ENCODE peak calls at places on chromosomes 13 and 19, in five cellular contexts. B is K562, E is H1, F is HCT116, D is HepG2. Z is an unnamed sample.

GRCh38 chr13:60837806-60838205 is 440.8 kb downstream of the TDRD3 start:
- DNase-seq in B (no peak), E (no peak), F (no peak), D (no peak), Z (no peak)

GRCh38 chr13:50991624-50992610 is 82.3 kb downstream of the RNASEH2B start:
- DNase-seq in B (no peak), E (no peak), F (no peak), D (no peak), Z (no peak)

GRCh38 chr13:29524176-29524575 is 71.3 kb downstream of the SLC7A1 start:
- DNase-seq in B (no peak), E (no peak), F (no peak), D (no peak), Z (no peak)

GRCh38 chr13:28136916-28137315 is 1.4 kb upstream of the PAN3 start:
- DNase-seq in B (no peak), E (no peak), F (no peak), D (no peak), Z (no peak)

GRCh38 chr13:26961890-26962615 is 201.5 kb upstream of the GPR12 start:
- DNase-seq in B (peak; percentile 19), E (no peak), F (no peak), D (peak; percentile 92), Z (no peak)

GRCh38 chr19:57465680-57466381 is 8.9 kb upstream of the VN1R1 start:
- DNase-seq in B (peak; percentile 27), E (no peak), F (peak; percentile 59), D (peak; percentile 57), Z (peak; percentile 38)

GRCh38 chr13:72390909-72391308 is 336.5 kb downstream of the MZT1 start:
- DNase-seq in B (no peak), E (no peak), F (peak; percentile 48), D (peak; percentile 10), Z (no peak)

GRCh38 chr19:10368101-10368803 is 12.1 kb downstream of the TYK2 start:
- DNase-seq in B (peak; percentile 17), E (no peak), F (no peak), D (no peak), Z (no peak)

GRCh38 chr19:45615795-45616708 is 14.0 kb upstream of the GPR4 start:
- DNase-seq in B (peak; percentile 97), E (peak; percentile 98), F (peak; percentile 97), D (peak; percentile 62), Z (peak; percentile 99)

GRCh38 chr13:30276178-30276577 is 31.2 kb downstream of the KATNAL1 start:
- DNase-seq in B (no peak), E (no peak), F (no peak), D (no peak), Z (no peak)

GRCh38 chr19:4991538-4991937 is 22.6 kb downstream of the KDM4B start:
- DNase-seq in B (no peak), E (no peak), F (no peak), D (no peak), Z (no peak)

GRCh38 chr19:46065486-46065885 is 24.7 kb upstream of the IGFL4 start:
- DNase-seq in B (no peak), E (no peak), F (no peak), D (no peak), Z (no peak)

GRCh38 chr19:55901369-55902079 is 30.6 kb downstream of the NLRP13 start:
- DNase-seq in B (no peak), E (no peak), F (no peak), D (no peak), Z (no peak)

GRCh38 chr19:57566396-57567256 is 7.0 kb upstream of the ZNF550 start:
- DNase-seq in B (no peak), E (no peak), F (peak; percentile 34), D (no peak), Z (no peak)

GRCh38 chr13:106755542-106755941 is 187.6 kb upstream of the ARGLU1 start:
- DNase-seq in B (no peak), E (no peak), F (no peak), D (no peak), Z (no peak)

GRCh38 chr19:11821474-11821873 is 7.4 kb downstream of the ZNF440 start:
- DNase-seq in B (peak; percentile 21), E (no peak), F (no peak), D (no peak), Z (no peak)

GRCh38 chr19:4471400-4472173 is 510 bp upstream of the HDGFL2 start:
- DNase-seq in B (peak; percentile 95), E (peak; percentile 99), F (peak; percentile 100), D (peak; percentile 100), Z (peak; percentile 97)

GRCh38 chr13:28574617-28575142 is 79.8 kb upstream of the FLT1 start:
- DNase-seq in B (peak; percentile 77), E (no peak), F (peak; percentile 95), D (peak; percentile 10), Z (no peak)

GRCh38 chr19:48741222-48741999 is 1.0 kb upstream of the RASIP1 start:
- DNase-seq in B (peak; percentile 94), E (no peak), F (no peak), D (no peak), Z (peak; percentile 85)

GRCh38 chr13:47076536-47076935 is 179.7 kb upstream of the HTR2A start:
- DNase-seq in B (no peak), E (no peak), F (no peak), D (no peak), Z (no peak)

GRCh38 chr13:42328672-42329071 is 56.7 kb downstream of the AKAP11 start:
- DNase-seq in B (no peak), E (no peak), F (no peak), D (no peak), Z (no peak)

GRCh38 chr13:88074794-88075509 is 403.8 kb downstream of the SLITRK5 start:
- DNase-seq in B (no peak), E (no peak), F (no peak), D (no peak), Z (no peak)

GRCh38 chr19:23698711-23699520 is 11.9 kb upstream of the ZNF675 start:
- DNase-seq in B (no peak), E (no peak), F (no peak), D (no peak), Z (peak; percentile 25)

GRCh38 chr19:39507715-39508364 is 7.1 kb upstream of the SELENOV start:
- DNase-seq in B (no peak), E (no peak), F (no peak), D (no peak), Z (no peak)

GRCh38 chr13:106488075-106488474 is 47.4 kb downstream of the EFNB2 start:
- DNase-seq in B (no peak), E (no peak), F (no peak), D (no peak), Z (no peak)

GRCh38 chr13:35923347-35923746 is 207.8 kb downstream of the DCLK1 start:
- DNase-seq in B (no peak), E (no peak), F (peak; percentile 16), D (no peak), Z (no peak)

GRCh38 chr13:113666951-113667701 is at the start of gene GRK1:
- DNase-seq in B (no peak), E (no peak), F (no peak), D (no peak), Z (peak; percentile 19)

GRCh38 chr19:12672744-12673143 is 6.1 kb downstream of the WDR83 start:
- DNase-seq in B (no peak), E (no peak), F (no peak), D (no peak), Z (no peak)

GRCh38 chr19:39403331-39404312 is 3.0 kb upstream of the ZFP36 start:
- DNase-seq in B (peak; percentile 59), E (peak; percentile 78), F (peak; percentile 92), D (no peak), Z (peak; percentile 75)

GRCh38 chr13:78875792-78876580 is 217.0 kb upstream of the OBI1 start:
- DNase-seq in B (no peak), E (peak; percentile 7), F (no peak), D (no peak), Z (peak; percentile 71)

GRCh38 chr19:46085888-46086287 is 38.6 kb downstream of the IGFL3 start:
- DNase-seq in B (no peak), E (no peak), F (no peak), D (no peak), Z (no peak)

GRCh38 chr13:33352520-33352919 is 67.0 kb upstream of the STARD13 start:
- DNase-seq in B (no peak), E (no peak), F (no peak), D (no peak), Z (no peak)

GRCh38 chr13:23680836-23681235 is 110.6 kb downstream of the TNFRSF19 start:
- DNase-seq in B (no peak), E (no peak), F (no peak), D (no peak), Z (no peak)

GRCh38 chr13:51832471-51833152 is 12.4 kb downstream of the TMEM272 start:
- DNase-seq in B (no peak), E (no peak), F (no peak), D (no peak), Z (no peak)

GRCh38 chr13:77422724-77423123 is 95.8 kb upstream of the MYCBP2 start:
- DNase-seq in B (no peak), E (no peak), F (no peak), D (no peak), Z (no peak)

GRCh38 chr19:4298772-4299550 is 3.2 kb downstream of the TMIGD2 start:
- DNase-seq in B (no peak), E (no peak), F (no peak), D (no peak), Z (no peak)

GRCh38 chr13:36163809-36164308 is 32.7 kb upstream of the DCLK1 start:
- DNase-seq in B (no peak), E (no peak), F (no peak), D (no peak), Z (no peak)

GRCh38 chr13:35979378-35979911 is 151.7 kb downstream of the DCLK1 start:
- DNase-seq in B (no peak), E (no peak), F (no peak), D (no peak), Z (no peak)

GRCh38 chr13:45921337-45921736 is 69.8 kb upstream of the SIAH3 start:
- DNase-seq in B (no peak), E (no peak), F (no peak), D (no peak), Z (no peak)
- TF ChIP-seq ATF3 in B (no peak), E (no peak), F (no peak), D (no peak), Z (no peak)

GRCh38 chr13:66296328-66296727 is 933.8 kb downstream of the PCDH9 start:
- DNase-seq in B (no peak), E (no peak), F (no peak), D (no peak), Z (no peak)
- TF ChIP-seq MAX in B (no peak), E (no peak), F (no peak), D (no peak), Z (no peak)

GRCh38 chr19:41866284-41866683 is 6.2 kb downstream of the RPS19 start:
- DNase-seq in B (no peak), E (no peak), F (no peak), D (no peak), Z (no peak)
- TF ChIP-seq ATF3 in B (no peak), E (no peak), F (no peak), D (no peak), Z (no peak)

DNA sequence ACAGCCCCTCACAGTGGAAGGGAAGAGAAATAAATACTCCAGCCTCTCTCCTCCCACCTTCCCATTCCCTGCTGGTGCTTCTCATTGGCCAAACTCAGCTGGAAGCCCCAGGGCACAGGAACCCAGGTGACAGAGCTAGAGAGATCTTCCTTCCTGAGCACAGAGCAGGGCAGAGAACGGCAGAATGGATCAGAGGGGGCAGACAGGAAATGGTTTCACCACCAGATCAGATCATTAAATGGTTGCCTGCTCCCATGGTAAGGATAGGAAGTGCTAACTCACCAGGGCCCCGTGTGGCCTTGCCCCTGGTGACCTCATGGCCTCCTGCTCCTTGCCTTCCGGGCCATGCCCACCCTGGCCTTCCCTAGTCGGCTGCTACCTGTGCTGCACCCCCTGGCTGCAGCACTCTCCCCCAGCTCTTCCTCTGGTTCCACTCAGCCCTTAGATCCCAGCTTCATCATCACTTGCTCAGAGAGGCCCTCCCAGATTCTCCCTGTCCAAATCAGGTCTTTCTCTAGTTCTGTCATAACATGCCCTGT is 108.7 kb downstream of the DPF1 start:
- DNase-seq in B (no peak), E (no peak), F (no peak), D (no peak), Z (no peak)
- TF ChIP-seq MAX in B (no peak), E (no peak), F (no peak), D (no peak), Z (no peak)

Z was measured in WTC11.